ENCODE peak calls at places on chromosome 18, in five cellular contexts. One of them, this sample, is unnamed.

GRCh38 chr18:9571546-9571945 is 42.8 kb downstream of the PPP4R1 start:
- DNase-seq in ovary: no peak
- DNase-seq in tibial artery: no peak
- DNase-seq in astrocyte of the spinal cord: no peak
- DNase-seq in heart left ventricle: no peak
- DNase-seq in this sample: no peak

GRCh38 chr18:47987456-47987735 is 56.9 kb upstream of the SMAD2 start:
- DNase-seq in ovary: no peak
- DNase-seq in tibial artery: no peak
- DNase-seq in astrocyte of the spinal cord: no peak
- DNase-seq in heart left ventricle: no peak
- DNase-seq in this sample: no peak

GRCh38 chr18:74946646-74947045 is 262.3 kb downstream of the PTGR3 start:
- DNase-seq in ovary: no peak
- DNase-seq in tibial artery: no peak
- DNase-seq in astrocyte of the spinal cord: no peak
- DNase-seq in heart left ventricle: no peak
- DNase-seq in this sample: no peak

GRCh38 chr18:22563098-22563707 is 145.5 kb upstream of the CTAGE1 start:
- DNase-seq in ovary: no peak
- DNase-seq in tibial artery: no peak
- DNase-seq in astrocyte of the spinal cord: peak
- DNase-seq in heart left ventricle: no peak
- DNase-seq in this sample: no peak

GRCh38 chr18:54737986-54738385 is 90.3 kb upstream of the RAB27B start:
- DNase-seq in ovary: no peak
- DNase-seq in tibial artery: no peak
- DNase-seq in astrocyte of the spinal cord: peak
- DNase-seq in heart left ventricle: no peak
- DNase-seq in this sample: no peak

GRCh38 chr18:21129586-21130216 is 18.1 kb upstream of the ROCK1 start:
- DNase-seq in ovary: no peak
- DNase-seq in tibial artery: no peak
- DNase-seq in astrocyte of the spinal cord: no peak
- DNase-seq in heart left ventricle: no peak
- DNase-seq in this sample: peak

GRCh38 chr18:50662177-50662576 is 102.3 kb downstream of the MAPK4 start:
- DNase-seq in ovary: no peak
- DNase-seq in tibial artery: no peak
- DNase-seq in astrocyte of the spinal cord: no peak
- DNase-seq in heart left ventricle: no peak
- DNase-seq in this sample: no peak

GRCh38 chr18:46814394-46814793 is 57.5 kb upstream of the ST8SIA5 start:
- DNase-seq in ovary: no peak
- DNase-seq in tibial artery: no peak
- DNase-seq in astrocyte of the spinal cord: no peak
- DNase-seq in heart left ventricle: no peak
- DNase-seq in this sample: no peak

GRCh38 chr18:13916559-13916958 is 1.2 kb upstream of the MC2R start:
- DNase-seq in ovary: no peak
- DNase-seq in tibial artery: no peak
- DNase-seq in astrocyte of the spinal cord: no peak
- DNase-seq in heart left ventricle: no peak
- DNase-seq in this sample: no peak

GRCh38 chr18:54672846-54673475 is 81.9 kb downstream of the DYNAP start:
- DNase-seq in ovary: no peak
- DNase-seq in tibial artery: no peak
- DNase-seq in astrocyte of the spinal cord: peak
- DNase-seq in heart left ventricle: no peak
- DNase-seq in this sample: no peak

GRCh38 chr18:25058520-25058919 is 293.4 kb downstream of the ZNF521 start:
- DNase-seq in ovary: no peak
- DNase-seq in tibial artery: no peak
- DNase-seq in astrocyte of the spinal cord: no peak
- DNase-seq in heart left ventricle: no peak
- DNase-seq in this sample: no peak

GRCh38 chr18:10169064-10169562 is 255.3 kb downstream of the VAPA start:
- DNase-seq in ovary: no peak
- DNase-seq in tibial artery: no peak
- DNase-seq in astrocyte of the spinal cord: peak
- DNase-seq in heart left ventricle: no peak
- DNase-seq in this sample: no peak

GRCh38 chr18:31626409-31626808 is 34.7 kb downstream of the TTR start:
- DNase-seq in ovary: no peak
- DNase-seq in tibial artery: no peak
- DNase-seq in astrocyte of the spinal cord: no peak
- DNase-seq in heart left ventricle: no peak
- DNase-seq in this sample: no peak

GRCh38 chr18:56505971-56506370 is 132.4 kb downstream of the TXNL1 start:
- DNase-seq in ovary: no peak
- DNase-seq in tibial artery: no peak
- DNase-seq in astrocyte of the spinal cord: no peak
- DNase-seq in heart left ventricle: no peak
- DNase-seq in this sample: no peak

GRCh38 chr18:72820571-72820970 is 47.2 kb downstream of the NETO1 start:
- DNase-seq in ovary: no peak
- DNase-seq in tibial artery: no peak
- DNase-seq in astrocyte of the spinal cord: no peak
- DNase-seq in heart left ventricle: no peak
- DNase-seq in this sample: no peak

GRCh38 chr18:62718268-62718800 is 3.0 kb downstream of the PHLPP1 start:
- DNase-seq in ovary: no peak
- DNase-seq in tibial artery: no peak
- DNase-seq in astrocyte of the spinal cord: no peak
- DNase-seq in heart left ventricle: no peak
- DNase-seq in this sample: no peak

GRCh38 chr18:9404565-9405060 is 70.0 kb downstream of the TWSG1 start:
- DNase-seq in ovary: no peak
- DNase-seq in tibial artery: no peak
- DNase-seq in astrocyte of the spinal cord: no peak
- DNase-seq in heart left ventricle: no peak
- DNase-seq in this sample: no peak

GRCh38 chr18:60198063-60198462 is 174.5 kb downstream of the MC4R start:
- DNase-seq in ovary: no peak
- DNase-seq in tibial artery: no peak
- DNase-seq in astrocyte of the spinal cord: no peak
- DNase-seq in heart left ventricle: no peak
- DNase-seq in this sample: no peak

GRCh38 chr18:39506581-39506980 is 1941.0 kb upstream of the CELF4 start:
- DNase-seq in ovary: no peak
- DNase-seq in tibial artery: no peak
- DNase-seq in astrocyte of the spinal cord: no peak
- DNase-seq in heart left ventricle: no peak
- DNase-seq in this sample: no peak

GRCh38 chr18:11074879-11075278 is 74.5 kb downstream of the PIEZO2 start:
- DNase-seq in ovary: no peak
- DNase-seq in tibial artery: no peak
- DNase-seq in astrocyte of the spinal cord: no peak
- DNase-seq in heart left ventricle: no peak
- DNase-seq in this sample: no peak

GRCh38 chr18:43869451-43870008 is 592.2 kb upstream of the SYT4 start:
- DNase-seq in ovary: no peak
- DNase-seq in tibial artery: no peak
- DNase-seq in astrocyte of the spinal cord: peak
- DNase-seq in heart left ventricle: no peak
- DNase-seq in this sample: no peak

GRCh38 chr18:61581578-61582204 is 248.5 kb downstream of the CDH20 start:
- DNase-seq in ovary: peak
- DNase-seq in tibial artery: peak
- DNase-seq in astrocyte of the spinal cord: peak
- DNase-seq in heart left ventricle: peak
- DNase-seq in this sample: no peak

GRCh38 chr18:76412818-76413565 is 82.0 kb downstream of the ZNF516 start:
- DNase-seq in ovary: no peak
- DNase-seq in tibial artery: no peak
- DNase-seq in astrocyte of the spinal cord: peak
- DNase-seq in heart left ventricle: no peak
- DNase-seq in this sample: no peak

GRCh38 chr18:44452346-44452745 is 228.3 kb upstream of the SETBP1 start:
- DNase-seq in ovary: no peak
- DNase-seq in tibial artery: peak
- DNase-seq in astrocyte of the spinal cord: peak
- DNase-seq in heart left ventricle: no peak
- DNase-seq in this sample: no peak

GRCh38 chr18:9184998-9185613 is 48.5 kb downstream of the ANKRD12 start:
- DNase-seq in ovary: no peak
- DNase-seq in tibial artery: no peak
- DNase-seq in astrocyte of the spinal cord: peak
- DNase-seq in heart left ventricle: no peak
- DNase-seq in this sample: no peak

GRCh38 chr18:35123811-35124210 is 82.6 kb downstream of the MAPRE2 start:
- DNase-seq in ovary: no peak
- DNase-seq in tibial artery: no peak
- DNase-seq in astrocyte of the spinal cord: no peak
- DNase-seq in heart left ventricle: no peak
- DNase-seq in this sample: no peak

GRCh38 chr18:13245481-13246000 is 27.0 kb downstream of the LDLRAD4 start:
- DNase-seq in ovary: no peak
- DNase-seq in tibial artery: no peak
- DNase-seq in astrocyte of the spinal cord: no peak
- DNase-seq in heart left ventricle: no peak
- DNase-seq in this sample: no peak

GRCh38 chr18:52685316-52685715 is 345.3 kb downstream of the DCC start:
- DNase-seq in ovary: no peak
- DNase-seq in tibial artery: no peak
- DNase-seq in astrocyte of the spinal cord: no peak
- DNase-seq in heart left ventricle: no peak
- DNase-seq in this sample: no peak

GRCh38 chr18:13380671-13381070 is 162.1 kb downstream of the LDLRAD4 start:
- DNase-seq in ovary: no peak
- DNase-seq in tibial artery: no peak
- DNase-seq in astrocyte of the spinal cord: peak
- DNase-seq in heart left ventricle: no peak
- DNase-seq in this sample: no peak

GRCh38 chr18:32092422-32093105 is 890 bp downstream of the RNF138 start:
- DNase-seq in ovary: peak
- DNase-seq in tibial artery: peak
- DNase-seq in astrocyte of the spinal cord: peak
- DNase-seq in heart left ventricle: peak
- DNase-seq in this sample: peak

GRCh38 chr18:5238371-5238758 is 41.3 kb upstream of the AKAIN1 start:
- DNase-seq in ovary: peak
- DNase-seq in tibial artery: no peak
- DNase-seq in astrocyte of the spinal cord: no peak
- DNase-seq in heart left ventricle: peak
- DNase-seq in this sample: no peak

GRCh38 chr18:73990241-73990640 is 157.4 kb downstream of the FBXO15 start:
- DNase-seq in ovary: no peak
- DNase-seq in tibial artery: no peak
- DNase-seq in astrocyte of the spinal cord: peak
- DNase-seq in heart left ventricle: no peak
- DNase-seq in this sample: no peak

GRCh38 chr18:65592419-65592818 is 158.4 kb upstream of the CDH7 start:
- DNase-seq in ovary: no peak
- DNase-seq in tibial artery: no peak
- DNase-seq in astrocyte of the spinal cord: no peak
- DNase-seq in heart left ventricle: no peak
- DNase-seq in this sample: no peak

GRCh38 chr18:23716966-23717365 is 27.7 kb downstream of the LAMA3 start:
- DNase-seq in ovary: no peak
- DNase-seq in tibial artery: no peak
- DNase-seq in astrocyte of the spinal cord: no peak
- DNase-seq in heart left ventricle: no peak
- DNase-seq in this sample: no peak

GRCh38 chr18:64165906-64166305 is 17.0 kb upstream of the LINC00305 start:
- DNase-seq in ovary: no peak
- DNase-seq in tibial artery: no peak
- DNase-seq in astrocyte of the spinal cord: peak
- DNase-seq in heart left ventricle: no peak
- DNase-seq in this sample: no peak

GRCh38 chr18:59143441-59143840 is 3.8 kb downstream of the SEC11C start:
- DNase-seq in ovary: no peak
- DNase-seq in tibial artery: no peak
- DNase-seq in astrocyte of the spinal cord: no peak
- DNase-seq in heart left ventricle: no peak
- DNase-seq in this sample: no peak
- H3K4me3 ChIP-seq in ovary: no peak
- H3K4me3 ChIP-seq in tibial artery: no peak
- H3K4me3 ChIP-seq in astrocyte of the spinal cord: no peak
- H3K4me3 ChIP-seq in heart left ventricle: no peak
- H3K4me3 ChIP-seq in this sample: no peak

GRCh38 chr18:58044370-58045264 is 591 bp downstream of the NEDD4L start:
- DNase-seq in ovary: peak
- DNase-seq in tibial artery: peak
- DNase-seq in astrocyte of the spinal cord: peak
- DNase-seq in heart left ventricle: peak
- DNase-seq in this sample: no peak
- TF ChIP-seq CTCF in ovary: no peak
- TF ChIP-seq CTCF in tibial artery: no peak
- TF ChIP-seq CTCF in astrocyte of the spinal cord: no peak
- TF ChIP-seq CTCF in heart left ventricle: no peak
- TF ChIP-seq CTCF in this sample: no peak

DNA sequence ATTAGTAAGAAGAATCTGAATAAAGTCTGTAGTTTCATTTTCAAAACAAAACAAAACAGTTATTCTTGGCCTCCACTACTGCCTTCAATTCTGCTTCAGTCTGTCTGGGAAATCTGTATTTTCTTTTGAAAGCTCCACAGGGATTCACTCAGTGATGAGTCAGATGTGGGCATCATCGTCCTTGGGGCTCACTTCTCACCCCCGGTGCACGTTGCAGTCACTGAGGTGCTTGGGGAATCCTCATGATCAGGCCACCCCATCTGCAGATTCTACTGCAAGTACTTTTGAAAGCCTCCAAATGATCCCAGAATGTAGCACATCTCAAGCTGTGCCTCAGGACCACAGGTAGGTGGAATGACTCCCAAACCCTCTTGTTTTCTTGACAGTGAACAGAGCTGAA is 34.3 kb downstream of the LPIN2 start:
- DNase-seq in ovary: no peak
- DNase-seq in tibial artery: peak
- DNase-seq in astrocyte of the spinal cord: peak
- DNase-seq in heart left ventricle: no peak
- DNase-seq in this sample: no peak
- H3K4me3 ChIP-seq in ovary: no peak
- H3K4me3 ChIP-seq in tibial artery: peak
- H3K4me3 ChIP-seq in astrocyte of the spinal cord: peak
- H3K4me3 ChIP-seq in heart left ventricle: no peak
- H3K4me3 ChIP-seq in this sample: no peak

DNA sequence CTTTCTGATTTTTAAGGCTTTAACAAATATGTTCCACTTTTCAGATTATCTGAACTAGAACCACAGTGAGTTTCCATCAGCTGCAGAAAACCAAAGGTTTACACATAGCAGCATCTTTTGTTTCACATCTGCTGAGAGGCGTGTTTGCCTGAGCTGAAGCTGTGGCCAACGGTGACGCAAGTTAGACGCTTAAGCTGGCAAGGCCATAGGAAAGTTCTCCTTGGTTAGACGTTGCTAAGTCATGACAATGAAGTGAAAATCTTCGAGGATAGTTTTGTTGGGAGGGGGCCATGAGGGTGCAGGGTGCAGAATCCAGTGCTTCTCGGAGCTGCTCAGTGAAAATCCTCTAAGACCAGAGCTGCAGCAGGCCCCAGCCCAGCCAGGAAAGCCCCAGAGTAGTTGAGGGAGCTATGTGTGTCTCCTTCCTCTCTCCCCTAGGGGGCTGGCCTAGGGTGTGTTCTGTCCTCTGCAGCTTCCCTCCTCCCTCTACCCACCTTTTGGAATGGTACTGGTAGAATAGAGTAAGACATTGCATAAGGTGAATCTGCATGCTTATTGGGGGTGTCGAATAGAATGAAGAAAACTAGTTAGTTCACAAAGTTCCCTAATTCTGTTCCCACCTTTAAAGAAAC is 105.4 kb downstream of the FHOD3 start:
- DNase-seq in ovary: no peak
- DNase-seq in tibial artery: peak
- DNase-seq in astrocyte of the spinal cord: peak
- DNase-seq in heart left ventricle: peak
- DNase-seq in this sample: no peak
- TF ChIP-seq CTCF in ovary: no peak
- TF ChIP-seq CTCF in tibial artery: no peak
- TF ChIP-seq CTCF in astrocyte of the spinal cord: no peak
- TF ChIP-seq CTCF in heart left ventricle: no peak
- TF ChIP-seq CTCF in this sample: no peak

This sample was measured in BJ.